ENCODE peak calls at places on chromosomes 5 and 9, in four cellular contexts. J, G, K and V are unnamed samples.

GRCh38 chr5:90191352-90192045 is 218.1 kb downstream of the CETN3 start:
- DNase-seq in J (no peak), G (no peak), K (no peak), V (no peak)

GRCh38 chr9:4365055-4365454 is 65.2 kb upstream of the GLIS3 start:
- DNase-seq in J (no peak), G (no peak), K (no peak), V (no peak)

GRCh38 chr5:134142088-134142487 is 27.6 kb downstream of the TCF7 start:
- DNase-seq in J (peak), G (no peak), K (no peak), V (no peak)

GRCh38 chr9:101119206-101119819 is 90.8 kb downstream of the PLPPR1 start:
- DNase-seq in J (peak), G (no peak), K (no peak), V (peak)

GRCh38 chr9:107137495-107138202 is 145.4 kb upstream of the RAD23B start:
- DNase-seq in J (no peak), G (no peak), K (peak), V (peak)

GRCh38 chr5:132827943-132828673 is 2.3 kb downstream of the SHROOM1 start:
- DNase-seq in J (no peak), G (no peak), K (no peak), V (no peak)

GRCh38 chr5:17315710-17316221 is 98.3 kb downstream of the BASP1 start:
- DNase-seq in J (no peak), G (no peak), K (peak), V (peak)

GRCh38 chr5:127995556-127995955 is 88.0 kb upstream of the SLC12A2 start:
- DNase-seq in J (no peak), G (no peak), K (peak), V (no peak)

GRCh38 chr9:133955821-133956411 is 36.2 kb downstream of the VAV2 start:
- DNase-seq in J (no peak), G (peak), K (peak), V (no peak)

GRCh38 chr5:168851902-168852321 is 272.7 kb upstream of the PANK3 start:
- DNase-seq in J (no peak), G (no peak), K (no peak), V (peak)

GRCh38 chr5:154868702-154869101 is 10.3 kb downstream of the CNOT8 start:
- DNase-seq in J (no peak), G (no peak), K (peak), V (peak)

GRCh38 chr5:124179788-124180187 is 566.7 kb downstream of the ZNF608 start:
- DNase-seq in J (no peak), G (no peak), K (no peak), V (no peak)

GRCh38 chr9:17630531-17630949 is 51.7 kb downstream of the SH3GL2 start:
- DNase-seq in J (no peak), G (no peak), K (no peak), V (no peak)

GRCh38 chr9:95450171-95451107 is 66.3 kb downstream of the PTCH1 start:
- DNase-seq in J (no peak), G (no peak), K (no peak), V (no peak)